ENCODE peak calls at places on chromosomes 1 and 21, in seven cellular contexts. T is endodermal cell; R is AG10803; F is nephron progenitor cell; I is stimulated activated effector memory CD8-positive, alpha-beta T cell treated with anti-CD3 and anti-CD28 coated beads, Interleukin-12 subunit alpha, Interleukin-12 subunit beta, amount 100 ng/mL, for 72 hours; K is activated T-cell treated with anti-CD3 and anti-CD28 coated beads, Interleukin-2, amount 50 U/mL, for 1 hour; Q is posterior vena cava. H is an unnamed sample.
A peak's percentile ranks its signal among the peaks of the same experiment; 100 is the strongest.

GRCh38 chr1:14815175-14815882 is 216.8 kb downstream of the KAZN start:
- DNase-seq in T (no peak), R (no peak), F (no peak), I (no peak), K (no peak), Q (no peak), H (no peak)

GRCh38 chr1:53657891-53658396 is 81.0 kb downstream of the GLIS1 start:
- DNase-seq in T (no peak), R (no peak), F (no peak), I (no peak), K (no peak), Q (peak; percentile 11), H (no peak)

GRCh38 chr1:110159160-110159559 is 8.9 kb downstream of the SLC6A17 start:
- DNase-seq in T (no peak), R (no peak), F (no peak), I (no peak), K (no peak), Q (peak; percentile 45), H (no peak)

GRCh38 chr21:45465105-45465504 is 60.1 kb downstream of the COL18A1 start:
- DNase-seq in T (no peak), R (no peak), F (no peak), I (no peak), K (no peak), Q (peak; percentile 65), H (no peak)

GRCh38 chr1:21634481-21635137 is 34.5 kb downstream of the RAP1GAP start:
- DNase-seq in T (no peak), R (no peak), F (no peak), I (no peak), K (no peak), Q (no peak), H (no peak)

GRCh38 chr1:198794498-198794897 is 155.7 kb downstream of the PTPRC start:
- DNase-seq in T (no peak), R (peak; percentile 26), F (no peak), I (no peak), K (no peak), Q (no peak), H (no peak)

GRCh38 chr1:236522937-236523703 is 662 bp upstream of the LGALS8 start:
- DNase-seq in T (peak; percentile 73), R (no peak), F (no peak), I (peak; percentile 60), K (no peak), Q (peak; percentile 79), H (no peak)

GRCh38 chr1:53343831-53344668 is 16.2 kb upstream of the LRP8 start:
- DNase-seq in T (peak; percentile 70), R (peak; percentile 6), F (no peak), I (peak; percentile 37), K (no peak), Q (peak; percentile 70), H (no peak)

GRCh38 chr1:232040260-232040659 is 413.7 kb downstream of the DISC1 start:
- DNase-seq in T (no peak), R (no peak), F (no peak), I (no peak), K (no peak), Q (no peak), H (no peak)

GRCh38 chr1:43238104-43238503 is 31.7 kb upstream of the TMEM125 start:
- DNase-seq in T (peak; percentile 92), R (peak; percentile 62), F (peak; percentile 68), I (no peak), K (no peak), Q (no peak), H (peak; percentile 46)

GRCh38 chr1:233707153-233707905 is 93.4 kb downstream of the KCNK1 start:
- DNase-seq in T (no peak), R (no peak), F (no peak), I (no peak), K (no peak), Q (no peak), H (no peak)

GRCh38 chr1:16237343-16237830 is 404 bp upstream of the CPLANE2 start:
- DNase-seq in T (no peak), R (peak; percentile 22), F (no peak), I (no peak), K (no peak), Q (no peak), H (no peak)

GRCh38 chr1:234272656-234273312 is 100.5 kb upstream of the COA6 start:
- DNase-seq in T (no peak), R (no peak), F (no peak), I (no peak), K (no peak), Q (no peak), H (no peak)

GRCh38 chr1:246760426-246761347 is 36.5 kb downstream of the SCCPDH start:
- DNase-seq in T (no peak), R (no peak), F (no peak), I (no peak), K (no peak), Q (no peak), H (no peak)

GRCh38 chr1:181010789-181011188 is 11.9 kb downstream of the STX6 start:
- DNase-seq in T (no peak), R (peak; percentile 92), F (no peak), I (no peak), K (no peak), Q (no peak), H (no peak)

GRCh38 chr1:20093940-20094391 is 24.0 kb downstream of the PLA2G5 start:
- DNase-seq in T (no peak), R (peak; percentile 64), F (no peak), I (no peak), K (no peak), Q (peak; percentile 90), H (no peak)

GRCh38 chr1:199743227-199743626 is 284.3 kb upstream of the NR5A2 start:
- DNase-seq in T (no peak), R (no peak), F (no peak), I (no peak), K (no peak), Q (no peak), H (no peak)

GRCh38 chr1:87941292-87941946 is 612.7 kb downstream of the LMO4 start:
- DNase-seq in T (peak; percentile 55), R (no peak), F (no peak), I (no peak), K (no peak), Q (no peak), H (no peak)

GRCh38 chr1:214838351-214838750 is 235.4 kb downstream of the CENPF start:
- DNase-seq in T (no peak), R (peak; percentile 94), F (no peak), I (no peak), K (no peak), Q (no peak), H (no peak)

GRCh38 chr21:37509802-37510393 is 143.3 kb downstream of the DYRK1A start:
- DNase-seq in T (no peak), R (peak; percentile 13), F (no peak), I (no peak), K (no peak), Q (no peak), H (no peak)

H was measured in BE2C.